ENCODE peak calls at places on chromosomes 3 and 15, in nine cellular contexts. H is heart left ventricle, M is Peyer's patch, X is body of pancreas, V is right atrium auricular region, A is tibial nerve, G is GM12865, S is AG10803, N is astrocyte of the cerebellum. E is an unnamed sample.

GRCh38 chr3:46670000-46670890 is 23.2 kb downstream of the ALS2CL start:
- DNase-seq in G (no peak), X (peak), S (no peak), H (no peak), N (no peak), V (no peak), M (no peak), A (no peak), E (no peak)

GRCh38 chr3:9861201-9861600 is 17.4 kb upstream of the RPUSD3 start:
- DNase-seq in G (no peak), X (no peak), H (no peak), M (no peak), V (no peak), N (no peak), A (no peak), S (no peak), E (no peak)

GRCh38 chr15:68484696-68485400 is 52.9 kb upstream of the ITGA11 start:
- DNase-seq in H (no peak), G (no peak), V (no peak), M (no peak), N (peak), X (no peak), S (peak), A (no peak), E (no peak)

GRCh38 chr3:192841428-192841827 is 76.2 kb downstream of the MB21D2 start:
- DNase-seq in M (no peak), X (no peak), N (no peak), V (no peak), A (no peak), H (no peak), G (no peak), S (no peak), E (no peak)

GRCh38 chr3:160921020-160921635 is 165.1 kb downstream of the PPM1L start:
- DNase-seq in V (no peak), X (peak), H (peak), M (no peak), G (peak), S (peak), N (peak), A (peak), E (no peak)

GRCh38 chr3:147589016-147589415 is 179.9 kb downstream of the ZIC1 start:
- DNase-seq in M (no peak), S (peak), X (no peak), N (peak), V (no peak), H (no peak), G (no peak), A (no peak), E (no peak)

GRCh38 chr15:73364070-73364469 is 4.7 kb downstream of the HCN4 start:
- DNase-seq in M (no peak), H (no peak), S (no peak), N (no peak), X (no peak), A (no peak), G (no peak), V (no peak), E (no peak)

GRCh38 chr15:93311620-93312019 is 222.6 kb upstream of the RGMA start:
- DNase-seq in X (no peak), G (no peak), A (no peak), V (no peak), N (no peak), M (no peak), H (no peak), S (no peak), E (no peak)

GRCh38 chr3:66860771-66861170 is 137.3 kb upstream of the KBTBD8 start:
- DNase-seq in S (no peak), A (no peak), N (no peak), V (no peak), M (no peak), G (no peak), X (no peak), H (no peak), E (no peak)

GRCh38 chr3:195081242-195081963 is 189.6 kb downstream of the XXYLT1 start:
- DNase-seq in G (no peak), V (no peak), X (no peak), S (no peak), N (no peak), A (no peak), M (no peak), H (no peak), E (no peak)
- H3K4me3 ChIP-seq in G (no peak), V (no peak), X (no peak), S (no peak), N (no peak), A (no peak), M (no peak), H (no peak), E (no peak)

DNA sequence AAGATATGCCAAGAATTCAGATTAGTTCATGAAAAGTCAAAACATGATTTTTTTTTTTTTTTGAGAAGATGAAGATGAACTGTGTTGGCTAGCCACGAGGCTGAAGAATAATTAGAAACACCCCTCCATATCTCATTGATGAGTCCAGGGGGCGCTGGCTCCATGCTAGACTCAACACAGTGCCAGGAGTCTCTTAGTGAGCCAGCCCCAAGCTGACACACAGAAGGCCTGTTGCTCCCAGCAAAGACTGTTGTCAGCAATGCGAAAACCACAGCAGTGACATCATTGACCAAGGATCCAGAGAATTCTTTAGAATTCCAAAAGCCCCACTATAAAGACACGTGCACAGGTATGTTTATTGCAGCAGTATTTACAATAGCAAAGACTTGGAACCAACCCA is 185.2 kb downstream of the ANXA2 start:
- DNase-seq in M (no peak), N (no peak), S (peak), V (no peak), G (no peak), A (no peak), H (no peak), X (no peak), E (no peak)
- TF ChIP-seq CTCF in M (no peak), N (no peak), S (no peak), V (no peak), G (no peak), A (no peak), H (no peak), X (no peak), E (peak)

GRCh38 chr15:85622432-85622831 is 172.3 kb downstream of the KLHL25 start:
- DNase-seq in X (no peak), N (no peak), V (no peak), M (no peak), A (no peak), H (no peak), G (no peak), S (peak), E (no peak)
- H3K4me3 ChIP-seq in X (no peak), N (peak), V (peak), M (peak), A (peak), H (peak), G (no peak), S (peak), E (no peak)

DNA sequence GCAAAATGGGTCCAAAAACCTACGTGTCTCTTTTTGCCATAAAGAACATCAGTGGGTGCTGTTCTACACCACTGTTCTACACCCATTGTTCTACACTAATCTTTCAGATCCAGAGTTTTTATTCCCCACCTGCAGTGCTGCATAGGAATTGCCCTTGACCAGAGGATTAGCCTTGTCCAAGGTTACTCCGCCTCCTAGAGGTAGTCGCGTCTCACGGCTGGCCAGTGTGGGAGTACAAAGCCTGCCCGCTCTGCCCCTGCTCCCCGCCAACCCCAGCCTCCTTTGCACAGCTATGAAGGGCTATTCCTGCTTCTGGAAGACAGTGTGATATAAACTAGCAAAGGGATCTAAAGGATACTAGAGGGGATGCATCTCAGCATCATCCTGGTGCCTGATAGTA is 222.1 kb upstream of the LMCD1 start:
- DNase-seq in X (no peak), S (no peak), H (no peak), N (no peak), A (no peak), G (no peak), M (no peak), V (no peak), E (no peak)
- TF ChIP-seq CTCF in X (no peak), S (no peak), H (no peak), N (no peak), A (no peak), G (no peak), M (no peak), V (no peak), E (peak)

E was measured in epithelial cell of proximal tubule.